ENCODE peak calls at places on chromosomes 12 and 14, in six cellular contexts. A is AG10803, Y is right cardiac atrium, U is AG04449, P is IMR-90, I is H7. T is an unnamed sample.

GRCh38 chr14:85853996-85854526 is 324.1 kb downstream of the FLRT2 start:
- DNase-seq in A (peak), Y (no peak), P (no peak), I (no peak), U (no peak), T (peak)

GRCh38 chr14:20681348-20682126 is 2.8 kb upstream of the RNASE4 start:
- DNase-seq in Y (peak), A (peak), U (no peak), P (peak), I (peak), T (peak)

GRCh38 chr14:96624661-96625435 is 122.7 kb downstream of the PAPOLA start:
- DNase-seq in I (peak), Y (no peak), U (no peak), A (no peak), P (no peak), T (no peak)

GRCh38 chr14:38992067-38992835 is 110.8 kb downstream of the SEC23A start:
- DNase-seq in U (no peak), Y (no peak), A (no peak), P (no peak), I (no peak), T (no peak)

GRCh38 chr14:95008445-95009217 is 148.7 kb downstream of the DICER1 start:
- DNase-seq in I (no peak), U (no peak), Y (no peak), A (no peak), P (no peak), T (no peak)

GRCh38 chr14:93986972-93987371 is 10.1 kb upstream of the CCDC197 start:
- DNase-seq in Y (no peak), I (no peak), A (no peak), U (no peak), P (no peak), T (no peak)

GRCh38 chr14:49863483-49864262 is 11.1 kb upstream of the NEMF start:
- DNase-seq in A (no peak), P (no peak), Y (no peak), U (no peak), I (no peak), T (peak)

GRCh38 chr12:102629262-102629888 is 149.0 kb upstream of the IGF1 start:
- DNase-seq in Y (no peak), P (peak), I (no peak), A (peak), U (no peak), T (no peak)

GRCh38 chr12:15996254-15996653 is 85.1 kb downstream of the DERA start:
- DNase-seq in P (peak), Y (no peak), I (no peak), A (peak), U (peak), T (peak)

GRCh38 chr14:87155850-87156491 is 837.0 kb downstream of the GALC start:
- DNase-seq in P (no peak), A (no peak), I (no peak), Y (no peak), U (no peak), T (no peak)

GRCh38 chr14:95300002-95300696 is 19.6 kb downstream of the CLMN start:
- DNase-seq in A (no peak), U (no peak), I (no peak), Y (no peak), P (no peak), T (no peak)

GRCh38 chr14:65880507-65880906 is 468.0 kb downstream of the FUT8 start:
- DNase-seq in I (no peak), A (peak), Y (no peak), P (no peak), U (no peak), T (no peak)

GRCh38 chr12:104482113-104482512 is 25.4 kb downstream of the CHST11 start:
- DNase-seq in Y (no peak), A (no peak), I (no peak), U (no peak), P (no peak), T (no peak)

GRCh38 chr12:53867216-53868012 is 71.2 kb upstream of the HOXC13 start:
- DNase-seq in I (peak), Y (no peak), U (no peak), P (no peak), A (peak), T (no peak)

GRCh38 chr12:6554168-6554989 is 1.5 kb downstream of the IFFO1 start:
- DNase-seq in A (peak), P (peak), I (peak), Y (peak), U (no peak), T (peak)

GRCh38 chr12:104975621-104976343 is 10.3 kb upstream of the NOPCHAP1 start:
- DNase-seq in I (no peak), Y (no peak), A (peak), P (peak), U (no peak), T (no peak)

GRCh38 chr14:30949651-30950050 is 75.3 kb downstream of the COCH start:
- DNase-seq in Y (no peak), P (no peak), I (no peak), A (no peak), U (no peak), T (no peak)

GRCh38 chr14:104794641-104795467 is 694 bp downstream of the AKT1 start:
- DNase-seq in Y (no peak), A (peak), P (peak), I (peak), U (no peak), T (peak)

GRCh38 chr12:51818086-51818485 is 30.4 kb downstream of the FIGNL2 start:
- DNase-seq in U (no peak), Y (no peak), I (peak), A (no peak), P (no peak), T (no peak)

GRCh38 chr12:12784911-12785814 is at the start of gene APOLD1:
- DNase-seq in A (no peak), Y (peak), U (no peak), I (peak), P (no peak), T (peak)

GRCh38 chr14:68199465-68200145 is 380.0 kb downstream of the RAD51B start:
- DNase-seq in P (no peak), A (no peak), U (no peak), I (peak), Y (peak), T (no peak)

GRCh38 chr12:66044731-66045130 is 85.8 kb downstream of the LLPH start:
- DNase-seq in U (no peak), A (peak), Y (no peak), I (no peak), P (peak), T (peak)

GRCh38 chr14:30621354-30621953 is 665 bp upstream of the SCFD1 start:
- DNase-seq in I (peak), P (peak), Y (peak), A (peak), U (no peak), T (peak)

GRCh38 chr12:103800252-103800771 is 40.7 kb downstream of the NT5DC3 start:
- DNase-seq in A (peak), Y (peak), U (no peak), P (peak), I (no peak), T (peak)

GRCh38 chr12:53048033-53048779 is 1.7 kb upstream of the TNS2 start:
- DNase-seq in Y (peak), I (peak), A (peak), U (no peak), P (no peak), T (no peak)

GRCh38 chr12:109621271-109621671 is 47.7 kb downstream of the MVK start:
- DNase-seq in Y (no peak), I (no peak), A (peak), U (peak), P (no peak), T (peak)

GRCh38 chr14:98408713-98409112 is 863.3 kb downstream of the BCL11B start:
- DNase-seq in U (no peak), P (no peak), I (no peak), A (no peak), Y (no peak), T (no peak)

GRCh38 chr14:35159742-35160409 is 37.5 kb downstream of the PRORP start:
- DNase-seq in A (peak), I (no peak), Y (no peak), P (peak), U (peak), T (peak)

GRCh38 chr12:48185181-48185919 is 1.9 kb downstream of the CCDC184 start:
- DNase-seq in U (no peak), I (peak), A (no peak), Y (no peak), P (no peak), T (peak)

GRCh38 chr14:38199768-38200167 is 7.9 kb upstream of the SSTR1 start:
- DNase-seq in P (peak), Y (no peak), I (no peak), A (peak), U (no peak), T (no peak)

GRCh38 chr14:94129758-94130414 is 482 bp upstream of the IFI27L2 start:
- DNase-seq in U (no peak), A (peak), Y (peak), I (peak), P (peak), T (peak)

GRCh38 chr12:31752450-31752849 is 23.6 kb upstream of the AMN1 start:
- DNase-seq in U (no peak), Y (no peak), I (no peak), P (no peak), A (no peak), T (no peak)

GRCh38 chr12:104877107-104877705 is 80.9 kb downstream of the SLC41A2 start:
- DNase-seq in I (no peak), P (peak), A (peak), U (peak), Y (peak), T (peak)

GRCh38 chr12:131853832-131854797 is 25.9 kb downstream of the MMP17 start:
- DNase-seq in Y (no peak), I (peak), U (no peak), P (no peak), A (no peak), T (no peak)

GRCh38 chr12:5081016-5081415 is 37.3 kb downstream of the KCNA5 start:
- DNase-seq in Y (peak), P (no peak), U (no peak), I (peak), A (no peak), T (no peak)

GRCh38 chr12:62701492-62701891 is 233.5 kb downstream of the PPM1H start:
- DNase-seq in Y (no peak), P (no peak), A (no peak), I (no peak), U (no peak), T (no peak)

GRCh38 chr12:53748072-53748840 is 3.5 kb downstream of the CISTR start:
- DNase-seq in Y (no peak), P (no peak), U (no peak), I (peak), A (no peak), T (no peak)

DNA sequence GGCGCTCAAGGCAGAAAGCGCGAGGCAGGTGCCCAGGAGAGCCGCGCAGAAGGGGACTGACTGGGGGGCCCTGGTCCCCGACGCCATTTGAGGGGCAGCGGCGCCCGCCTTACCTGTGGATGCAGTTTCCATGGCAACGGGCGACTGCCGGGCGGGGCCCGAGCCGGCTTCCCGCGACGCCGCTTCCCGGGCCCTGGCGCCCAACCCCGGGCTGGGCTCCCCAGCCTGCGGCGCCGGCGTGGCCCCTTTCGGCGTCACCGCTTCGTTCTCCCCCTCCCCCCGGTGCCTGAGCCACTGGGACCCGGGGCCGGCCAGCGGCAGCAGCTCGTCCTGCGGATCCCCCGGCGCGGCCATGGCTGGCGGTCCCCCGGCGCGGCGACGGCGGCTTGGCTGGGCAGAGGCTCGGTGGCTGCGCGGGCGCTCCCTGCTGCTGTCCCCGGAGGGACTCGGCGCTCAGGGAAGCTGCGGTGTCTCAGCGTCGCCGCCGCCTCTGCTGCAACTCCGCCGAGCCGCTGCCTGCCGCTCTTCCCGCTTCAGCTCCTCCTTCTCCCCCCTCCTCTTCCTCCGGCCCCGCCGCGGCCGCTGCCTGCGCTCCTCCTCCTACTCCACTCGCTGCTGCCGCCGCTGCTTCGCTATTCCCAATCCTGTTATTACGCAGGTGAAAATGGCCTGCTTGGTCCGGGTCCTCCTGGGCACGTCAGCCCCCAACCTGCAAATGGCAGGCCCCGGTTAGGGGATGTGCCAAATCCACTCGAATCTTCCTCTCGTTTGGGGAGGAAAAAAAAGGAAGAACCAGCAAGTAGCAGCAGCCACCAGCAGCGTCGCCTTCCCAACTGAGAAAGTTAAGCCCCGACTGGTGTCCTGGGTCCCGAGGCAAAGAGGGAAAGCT is at the start of gene RTN1:
- DNase-seq in Y (peak), I (peak), P (peak), A (peak), U (no peak), T (peak)
- H3K4me3 ChIP-seq in Y (peak), I (peak), P (peak), A (peak), U (peak), T (peak)

GRCh38 chr14:75281691-75282000 is 3.0 kb downstream of the FOS start:
- DNase-seq in U (no peak), A (no peak), I (no peak), P (no peak), Y (no peak), T (no peak)
- H3K4me3 ChIP-seq in U (no peak), A (no peak), I (no peak), P (no peak), Y (no peak), T (no peak)

GRCh38 chr12:49201595-49202295 is 12.9 kb upstream of the TUBA1A start:
- DNase-seq in I (no peak), U (no peak), A (peak), P (peak), Y (no peak), T (peak)
- H3K4me3 ChIP-seq in I (no peak), U (no peak), A (no peak), P (no peak), Y (peak), T (no peak)

GRCh38 chr14:99863059-99863458 is 69.8 kb downstream of the EML1 start:
- DNase-seq in U (no peak), A (no peak), Y (no peak), P (no peak), I (no peak), T (no peak)

GRCh38 chr14:99862111-99862510 is 68.9 kb downstream of the EML1 start:
- DNase-seq in Y (no peak), A (no peak), I (no peak), U (no peak), P (peak), T (no peak)

GRCh38 chr14:99860219-99860618 is 67.0 kb downstream of the EML1 start:
- DNase-seq in I (no peak), P (no peak), U (no peak), A (no peak), Y (no peak), T (no peak)

GRCh38 chr14:99870617-99871016 is 77.4 kb downstream of the EML1 start:
- DNase-seq in A (no peak), I (no peak), U (no peak), P (no peak), Y (no peak), T (no peak)

DNA sequence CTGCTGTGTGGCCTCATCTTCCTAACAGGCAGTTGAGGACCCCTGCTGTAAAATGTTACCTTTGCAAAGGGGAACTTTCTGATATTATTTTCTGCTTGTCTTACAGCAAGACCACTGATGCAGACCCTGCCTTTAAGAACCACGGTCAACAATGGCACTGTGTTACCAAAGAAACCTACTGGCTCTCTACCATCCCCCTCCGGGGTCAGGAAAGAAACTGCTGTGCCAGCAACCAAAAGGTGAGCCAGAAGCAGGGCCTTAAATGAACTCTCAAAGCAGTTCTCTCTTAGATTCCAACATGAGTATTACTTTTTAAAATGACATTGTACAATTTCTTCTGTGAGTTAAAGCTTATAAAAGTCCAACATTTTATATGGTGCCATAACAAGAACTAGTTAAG is 72.2 kb downstream of the EML1 start:
- DNase-seq in P (no peak), U (no peak), I (no peak), A (no peak), Y (no peak), T (no peak)
- H3K4me3 ChIP-seq in P (no peak), U (no peak), I (no peak), A (no peak), Y (no peak), T (no peak)

GRCh38 chr12:130162771-130163460 is 652 bp downstream of the FZD10 start:
- DNase-seq in P (no peak), I (peak), Y (no peak), U (no peak), A (no peak), T (no peak)

GRCh38 chr12:130160711-130161231 is 1.5 kb upstream of the FZD10 start:
- DNase-seq in Y (no peak), A (no peak), I (peak), U (no peak), P (no peak), T (no peak)

GRCh38 chr12:130162267-130162666 is at the start of gene FZD10:
- DNase-seq in P (no peak), Y (peak), I (peak), U (no peak), A (peak), T (no peak)

GRCh38 chr12:130160306-130160705 is 2.0 kb upstream of the FZD10 start:
- DNase-seq in A (no peak), P (no peak), Y (no peak), I (no peak), U (no peak), T (no peak)

GRCh38 chr12:130161261-130162231 is 718 bp upstream of the FZD10 start:
- DNase-seq in U (no peak), A (no peak), I (peak), P (no peak), Y (peak), T (no peak)
- H3K4me3 ChIP-seq in U (no peak), A (no peak), I (peak), P (no peak), Y (peak), T (no peak)